ENCODE peak calls at places on chromosomes 5 and 9, in nine cellular contexts. C, R, T, D, Y, F, U, L and I are unnamed samples.

GRCh38 chr9:116000748-116001329 is 152.8 kb upstream of the PAPPA start:
- DNase-seq in U (peak), D (peak), C (peak), R (peak), T (peak), F (peak), Y (peak), L (no peak), I (peak)

GRCh38 chr5:168752416-168753190 is 173.4 kb upstream of the PANK3 start:
- DNase-seq in U (no peak), C (no peak), F (no peak), R (no peak), Y (no peak), L (no peak), T (no peak), D (no peak), I (no peak)

GRCh38 chr9:7118653-7119052 is 360.9 kb downstream of the KDM4C start:
- DNase-seq in C (no peak), R (peak), D (no peak), Y (no peak), U (no peak), T (no peak), F (no peak), L (no peak), I (no peak)

GRCh38 chr9:109314011-109314531 is 6.8 kb downstream of the EPB41L4B start:
- DNase-seq in D (no peak), U (no peak), Y (no peak), T (no peak), L (no peak), C (peak), R (peak), F (no peak), I (no peak)

GRCh38 chr9:109742759-109743388 is 37.1 kb upstream of the PALM2AKAP2 start:
- DNase-seq in R (peak), F (peak), L (no peak), C (no peak), D (peak), Y (no peak), T (no peak), U (no peak), I (peak)

GRCh38 chr5:19739691-19740090 is 248.3 kb downstream of the CDH18 start:
- DNase-seq in Y (no peak), F (no peak), L (no peak), C (peak), R (no peak), D (peak), U (no peak), T (peak), I (no peak)

GRCh38 chr5:92605591-92605990 is 975.4 kb downstream of the NR2F1-AS1 start:
- DNase-seq in U (no peak), Y (no peak), F (no peak), C (no peak), D (no peak), L (no peak), R (no peak), T (peak), I (no peak)

GRCh38 chr5:152107225-152107624 is 182.6 kb upstream of the GLRA1 start:
- DNase-seq in D (no peak), U (no peak), T (no peak), Y (no peak), L (no peak), R (no peak), C (no peak), F (no peak), I (no peak)

GRCh38 chr9:108983885-108984284 is 29.4 kb downstream of the CTNNAL1 start:
- DNase-seq in T (no peak), L (no peak), Y (no peak), U (no peak), D (no peak), R (no peak), C (no peak), F (no peak), I (no peak)

GRCh38 chr9:1267141-1267570 is 217.0 kb downstream of the DMRT2 start:
- DNase-seq in Y (no peak), T (no peak), R (no peak), F (no peak), D (no peak), C (peak), U (no peak), L (no peak), I (peak)

GRCh38 chr5:157046041-157046440 is 12.9 kb downstream of the HAVCR1 start:
- DNase-seq in U (no peak), R (peak), F (no peak), Y (peak), T (no peak), D (no peak), C (no peak), L (no peak), I (no peak)

GRCh38 chr5:73678322-73678740 is 52.3 kb downstream of the ARHGEF28 start:
- DNase-seq in T (no peak), F (no peak), L (no peak), Y (no peak), U (no peak), D (no peak), R (peak), C (peak), I (no peak)

GRCh38 chr5:153753645-153754432 is 263.4 kb downstream of the GRIA1 start:
- DNase-seq in Y (no peak), D (no peak), F (peak), R (peak), L (no peak), C (peak), T (no peak), U (no peak), I (peak)

GRCh38 chr5:177349362-177349647 is 2.2 kb downstream of the LMAN2 start:
- DNase-seq in C (no peak), F (no peak), L (no peak), D (no peak), Y (no peak), R (no peak), T (no peak), U (no peak), I (no peak)

GRCh38 chr9:119677811-119678530 is 308.7 kb upstream of the BRINP1 start:
- DNase-seq in D (no peak), L (no peak), U (no peak), R (no peak), C (no peak), F (no peak), T (no peak), Y (no peak), I (no peak)

GRCh38 chr5:176629853-176630680 is at the start of the genes EIF4E1B and SNCB:
- DNase-seq in D (peak), L (peak), T (peak), R (peak), F (peak), U (peak), C (peak), Y (no peak), I (peak)

GRCh38 chr5:97182571-97183099 is 412 bp downstream of the RIOK2 start:
- DNase-seq in F (no peak), L (no peak), R (peak), T (peak), C (peak), D (no peak), Y (no peak), U (peak), I (peak)

GRCh38 chr5:167771565-167771964 is 519.9 kb upstream of the WWC1 start:
- DNase-seq in L (no peak), D (no peak), C (no peak), R (no peak), F (no peak), U (no peak), Y (no peak), T (no peak), I (peak)

GRCh38 chr9:88716636-88717035 is 181.7 kb downstream of the NXNL2 start:
- DNase-seq in F (no peak), T (no peak), L (no peak), Y (no peak), R (no peak), D (no peak), C (peak), U (no peak), I (peak)

GRCh38 chr5:59759600-59760357 is 133.7 kb downstream of the PDE4D start:
- DNase-seq in F (peak), U (no peak), L (no peak), D (no peak), R (no peak), Y (no peak), C (peak), T (no peak), I (peak)

GRCh38 chr5:180594311-180595045 is 3.2 kb upstream of the SCGB3A1 start:
- DNase-seq in R (no peak), F (no peak), D (no peak), Y (no peak), L (no peak), T (peak), C (no peak), U (no peak), I (no peak)
- TF ChIP-seq EZH2phosphoT487 in R (no peak), F (no peak), D (no peak), Y (no peak), L (no peak), T (no peak), C (no peak), U (no peak), I (no peak)

GRCh38 chr9:96140401-96141180 is 161.4 kb downstream of the HSD17B3 start:
- DNase-seq in C (no peak), D (peak), R (peak), U (no peak), Y (no peak), L (no peak), F (peak), T (no peak), I (peak)

GRCh38 chr9:96136992-96137665 is 164.8 kb downstream of the HSD17B3 start:
- DNase-seq in T (no peak), C (no peak), U (peak), D (peak), L (peak), F (peak), Y (no peak), R (peak), I (peak)

GRCh38 chr9:96139592-96140251 is 162.3 kb downstream of the HSD17B3 start:
- DNase-seq in T (peak), L (no peak), D (no peak), Y (no peak), C (peak), R (peak), F (no peak), U (no peak), I (peak)

GRCh38 chr9:96137666-96138429 is 164.1 kb downstream of the HSD17B3 start:
- DNase-seq in D (no peak), U (no peak), L (no peak), F (no peak), T (no peak), R (no peak), Y (no peak), C (no peak), I (peak)

DNA sequence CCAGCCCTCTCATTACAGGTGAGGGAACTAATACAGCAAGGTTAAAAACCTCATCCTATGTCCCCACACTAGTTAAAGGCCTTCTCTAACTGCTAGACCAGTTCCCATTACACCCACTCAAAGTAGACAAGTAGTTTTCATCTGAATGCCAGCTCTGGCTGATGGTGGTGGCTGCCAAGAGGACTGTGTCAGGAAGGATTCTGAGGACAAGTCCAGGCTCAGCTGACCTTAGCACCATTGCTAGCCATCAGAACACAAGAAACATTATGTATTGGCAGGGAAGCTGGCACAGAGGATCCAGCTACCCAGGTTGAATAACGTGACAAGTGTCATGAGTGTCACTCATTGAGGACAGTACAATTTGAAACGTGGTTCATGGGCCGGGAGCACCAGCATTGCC is 163.4 kb downstream of the HSD17B3 start:
- DNase-seq in R (no peak), U (no peak), F (no peak), T (no peak), D (no peak), Y (no peak), L (no peak), C (no peak), I (no peak)
- H2AFZ ChIP-seq in R (no peak), U (no peak), F (no peak), T (no peak), D (no peak), Y (no peak), L (peak), C (no peak), I (no peak)

GRCh38 chr9:34650816-34651215 is 1.2 kb upstream of the IL11RA start:
- DNase-seq in U (no peak), T (peak), D (no peak), L (no peak), F (no peak), R (no peak), Y (no peak), C (no peak), I (no peak)
- TF ChIP-seq EZH2phosphoT487 in U (no peak), T (no peak), D (no peak), L (no peak), F (no peak), R (no peak), Y (no peak), C (no peak), I (no peak)

DNA sequence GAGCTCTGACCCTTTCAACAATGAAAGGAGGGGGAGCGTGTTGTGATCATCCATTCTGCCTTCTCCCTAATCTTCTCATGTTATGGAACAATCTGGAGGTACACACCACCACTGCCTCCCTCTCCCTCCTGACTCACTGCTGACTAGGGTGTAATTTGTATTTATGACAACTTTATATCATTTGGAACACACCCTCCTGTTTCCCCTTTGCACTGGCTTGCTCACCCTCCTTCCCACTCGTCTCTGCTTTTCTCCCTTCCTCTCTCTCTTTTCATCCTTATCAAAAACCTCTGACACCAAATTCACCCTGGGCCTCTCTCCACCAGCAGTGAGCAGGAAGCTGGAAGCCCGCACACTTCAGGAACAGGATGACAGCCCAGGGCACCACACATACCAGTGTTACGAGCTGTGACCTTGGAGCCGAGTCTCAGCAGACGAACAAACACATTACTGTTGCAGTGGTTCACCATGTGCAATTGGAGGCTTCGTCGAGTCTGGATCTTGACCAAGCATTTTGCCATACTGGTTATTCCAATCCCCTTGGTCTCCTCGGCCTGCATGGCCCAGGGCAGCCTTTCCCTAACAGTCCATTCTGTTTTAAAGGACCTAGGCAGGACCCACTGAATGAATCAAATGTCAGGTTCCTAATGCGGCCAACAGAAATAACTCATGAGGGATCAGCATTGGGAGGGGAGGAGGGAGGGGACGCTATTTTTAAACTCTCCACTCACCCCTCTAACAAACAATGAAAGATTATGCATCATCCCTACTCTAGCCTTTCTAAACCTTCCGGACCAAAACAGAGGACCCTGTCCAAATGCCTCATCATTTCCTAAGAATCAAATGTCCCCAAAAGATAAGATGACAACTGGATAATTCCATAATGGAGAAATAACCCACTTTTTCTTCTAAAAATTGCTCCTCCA is 203.9 kb upstream of the RASEF start:
- DNase-seq in T (no peak), L (no peak), D (no peak), C (peak), U (no peak), R (peak), F (no peak), Y (no peak), I (peak)
- H2AFZ ChIP-seq in T (no peak), L (no peak), D (no peak), C (peak), U (no peak), R (no peak), F (peak), Y (no peak), I (no peak)

GRCh38 chr9:135559606-135560005 is 1.9 kb upstream of the PAEP start:
- DNase-seq in R (no peak), L (no peak), Y (no peak), C (peak), D (no peak), U (no peak), T (no peak), F (no peak), I (peak)

GRCh38 chr9:135563858-135564257 is 2.3 kb downstream of the PAEP start:
- DNase-seq in F (no peak), D (no peak), L (no peak), U (no peak), R (no peak), T (no peak), Y (no peak), C (no peak), I (no peak)

GRCh38 chr9:135561391-135562234 is at the start of gene PAEP:
- DNase-seq in F (no peak), L (no peak), D (no peak), U (no peak), Y (no peak), R (no peak), T (no peak), C (peak), I (no peak)

GRCh38 chr9:135563039-135563476 is 1.5 kb downstream of the PAEP start:
- DNase-seq in C (no peak), D (no peak), U (no peak), L (no peak), Y (no peak), R (no peak), F (no peak), T (no peak), I (no peak)

GRCh38 chr9:135562235-135562745 is 734 bp downstream of the PAEP start:
- DNase-seq in R (no peak), L (no peak), T (no peak), D (no peak), F (no peak), U (no peak), Y (no peak), C (no peak), I (no peak)
- TF ChIP-seq EZH2phosphoT487 in R (no peak), L (no peak), T (no peak), D (no peak), F (no peak), U (no peak), Y (no peak), C (no peak), I (no peak)

GRCh38 chr5:1139366-1139765 is 27.5 kb upstream of the SLC12A7 start:
- DNase-seq in F (no peak), U (no peak), R (no peak), D (no peak), L (no peak), C (no peak), Y (no peak), T (no peak), I (no peak)

GRCh38 chr5:1140818-1141189 is 28.9 kb upstream of the SLC12A7 start:
- DNase-seq in Y (no peak), F (no peak), L (no peak), D (no peak), U (no peak), C (no peak), R (no peak), T (no peak), I (no peak)

GRCh38 chr5:1139806-1140187 is 27.9 kb upstream of the SLC12A7 start:
- DNase-seq in T (no peak), F (no peak), L (no peak), U (no peak), Y (no peak), C (no peak), D (no peak), R (no peak), I (no peak)

GRCh38 chr5:1141827-1142226 is 30.0 kb upstream of the SLC12A7 start:
- DNase-seq in L (peak), D (no peak), Y (no peak), U (no peak), R (no peak), T (no peak), C (no peak), F (no peak), I (no peak)

DNA sequence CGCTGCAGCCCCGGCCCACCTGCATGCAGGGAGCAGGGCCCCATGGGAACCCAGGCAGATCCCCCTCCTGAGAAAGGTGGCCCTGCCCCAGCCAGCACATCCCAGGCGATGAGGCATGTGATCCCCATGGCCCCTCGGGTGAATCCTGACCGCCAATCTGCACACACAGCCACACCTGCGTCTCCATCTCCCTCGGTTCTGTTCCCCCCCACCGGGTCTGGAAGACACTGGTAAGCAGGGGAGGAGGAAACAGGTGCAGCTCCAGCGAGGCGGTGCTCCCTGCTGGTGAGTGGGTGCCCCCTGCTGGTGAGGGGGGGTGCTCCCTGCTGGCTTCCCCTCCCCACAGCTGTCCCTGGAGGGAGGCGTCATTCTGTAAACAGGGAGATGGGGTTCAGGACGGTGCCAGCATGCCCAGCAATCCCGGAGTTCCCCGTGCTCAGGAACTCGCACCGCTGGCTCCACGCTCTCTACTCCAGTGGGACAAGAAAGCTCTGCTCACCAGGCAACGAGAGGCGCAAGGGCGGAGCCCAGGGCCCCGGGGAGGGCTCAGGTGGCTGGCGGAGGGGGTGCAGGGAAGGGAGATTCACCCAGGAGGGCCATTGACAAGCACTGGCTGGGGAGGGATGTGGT is 28.4 kb upstream of the SLC12A7 start:
- DNase-seq in C (peak), U (peak), Y (peak), L (peak), F (peak), T (peak), R (peak), D (peak), I (peak)
- H2AFZ ChIP-seq in C (peak), U (no peak), Y (no peak), L (peak), F (no peak), T (no peak), R (no peak), D (no peak), I (no peak)

GRCh38 chr9:99389087-99390033 is 167.3 kb downstream of the SEC61B start:
- DNase-seq in U (no peak), D (no peak), C (peak), R (no peak), L (no peak), F (no peak), Y (no peak), T (no peak), I (peak)
- TF ChIP-seq EZH2phosphoT487 in U (no peak), D (no peak), C (no peak), R (no peak), L (no peak), F (no peak), Y (no peak), T (no peak), I (no peak)

DNA sequence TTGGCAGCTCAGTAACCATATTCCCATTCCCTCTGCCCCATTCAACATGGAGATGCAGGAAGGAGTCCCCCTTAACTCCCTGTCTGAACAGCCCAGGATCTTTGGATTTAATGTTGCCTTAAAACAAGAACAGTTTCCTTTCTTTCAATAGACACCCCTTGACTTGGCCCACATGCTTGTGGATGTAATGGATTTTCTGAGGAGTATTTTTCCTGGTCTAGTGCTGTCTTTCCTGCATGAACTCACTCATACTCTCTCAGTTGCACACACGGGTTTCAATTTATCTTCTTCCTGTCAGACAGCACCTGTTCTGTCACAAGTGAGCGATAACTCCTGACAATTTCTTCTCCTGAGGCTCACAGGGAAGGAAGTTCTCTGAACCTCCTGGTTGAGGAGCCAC is 85.0 kb downstream of the ACER2 start:
- DNase-seq in F (no peak), R (no peak), U (no peak), T (no peak), C (no peak), D (no peak), L (no peak), Y (no peak), I (no peak)
- H2AFZ ChIP-seq in F (no peak), R (no peak), U (no peak), T (peak), C (peak), D (no peak), L (no peak), Y (no peak), I (peak)

GRCh38 chr5:132777209-132778069 is at the start of gene SEPTIN8:
- DNase-seq in T (peak), F (peak), R (peak), Y (no peak), L (no peak), U (peak), C (peak), D (peak), I (peak)
- TF ChIP-seq EZH2phosphoT487 in T (no peak), F (no peak), R (no peak), Y (no peak), L (no peak), U (no peak), C (no peak), D (peak), I (no peak)